ENCODE peak calls at places on chromosomes 4 and X, in seven cellular contexts. Q, Z, C, Y, M, F and L are unnamed samples.

GRCh38 chr4:138348055-138348454 is 105.9 kb upstream of the SLC7A11 start:
- DNase-seq in Y (peak; percentile 6), Q (no peak), F (no peak), Z (no peak), C (no peak), M (no peak), L (no peak)

GRCh38 chr4:37549003-37549402 is 137.2 kb downstream of the RELL1 start:
- DNase-seq in M (no peak), Z (no peak), Y (no peak), Q (no peak), F (no peak), C (no peak), L (no peak)

GRCh38 chr4:144906181-144906895 is 191.7 kb downstream of the ANAPC10 start:
- DNase-seq in C (no peak), F (no peak), Y (no peak), Q (no peak), M (no peak), Z (no peak), L (no peak)

GRCh38 chrX:67480789-67481188 is 63.0 kb upstream of the AR start:
- DNase-seq in Y (no peak), M (no peak), F (no peak), Z (no peak), Q (no peak), C (no peak), L (no peak)

GRCh38 chr4:128521156-128521555 is 233.5 kb upstream of the PGRMC2 start:
- DNase-seq in M (no peak), C (no peak), F (peak; percentile 66), Z (no peak), Q (no peak), Y (no peak), L (no peak)

GRCh38 chr4:62953752-62954151 is 1455.5 kb downstream of the TECRL start:
- DNase-seq in F (no peak), Z (no peak), Q (no peak), Y (no peak), M (no peak), C (no peak), L (no peak)

GRCh38 chr4:177632481-177632880 is 190.2 kb upstream of the AGA start:
- DNase-seq in Y (no peak), Q (no peak), M (no peak), Z (no peak), C (no peak), F (peak; percentile 3), L (no peak)

GRCh38 chrX:108072746-108073145 is 18.6 kb downstream of the PSMD10 start:
- DNase-seq in C (no peak), Q (no peak), M (no peak), Y (no peak), F (peak; percentile 7), Z (no peak), L (no peak)

GRCh38 chr4:2812600-2812932 is 19.7 kb downstream of the SH3BP2 start:
- DNase-seq in Y (no peak), Q (no peak), F (no peak), M (no peak), Z (no peak), C (no peak), L (no peak)